ENCODE peak calls at places on chromosomes 5 and 9, in seven cellular contexts. D, Z, V, O, R, W and Y are unnamed samples.

GRCh38 chr5:56126487-56127179 is 106.5 kb downstream of the ANKRD55 start:
- DNase-seq in D (no peak), Z (no peak), V (no peak), O (no peak), R (no peak), W (no peak), Y (no peak)

GRCh38 chr5:133147815-133148634 is 96.2 kb downstream of the HSPA4 start:
- DNase-seq in D (no peak), Z (no peak), V (no peak), O (peak), R (no peak), W (no peak), Y (no peak)

GRCh38 chr5:168693297-168693696 is 114.1 kb upstream of the PANK3 start:
- DNase-seq in D (no peak), Z (no peak), V (no peak), O (no peak), R (no peak), W (no peak), Y (no peak)

GRCh38 chr9:36136894-36137391 is 410 bp downstream of the GLIPR2 start:
- DNase-seq in D (no peak), Z (peak), V (no peak), O (no peak), R (no peak), W (no peak), Y (no peak)

GRCh38 chr9:36791204-36791948 is 218.7 kb downstream of the MELK start:
- DNase-seq in D (no peak), Z (no peak), V (no peak), O (no peak), R (no peak), W (peak), Y (no peak)

GRCh38 chr5:54227109-54227508 is 83.3 kb downstream of the ARL15 start:
- DNase-seq in D (no peak), Z (no peak), V (no peak), O (no peak), R (no peak), W (no peak), Y (no peak)

GRCh38 chr9:34517185-34517584 is 5.6 kb downstream of the ENHO start:
- DNase-seq in D (no peak), Z (no peak), V (no peak), O (no peak), R (no peak), W (no peak), Y (no peak)

GRCh38 chr9:81317939-81318338 is 371.4 kb downstream of the TLE1 start:
- DNase-seq in D (no peak), Z (peak), V (no peak), O (no peak), R (no peak), W (no peak), Y (no peak)

GRCh38 chr5:187617-188451 is 3.5 kb upstream of the LRRC14B start:
- DNase-seq in D (no peak), Z (no peak), V (no peak), O (no peak), R (peak), W (peak), Y (no peak)

GRCh38 chr5:38431242-38431853 is 125.1 kb downstream of the LIFR start:
- DNase-seq in D (no peak), Z (no peak), V (no peak), O (no peak), R (no peak), W (no peak), Y (no peak)

GRCh38 chr5:10704949-10705621 is 55.9 kb downstream of the DAP start:
- DNase-seq in D (no peak), Z (peak), V (peak), O (no peak), R (no peak), W (no peak), Y (no peak)

GRCh38 chr5:68367274-68367673 is 151.7 kb downstream of the PIK3R1 start:
- DNase-seq in D (no peak), Z (no peak), V (no peak), O (no peak), R (no peak), W (no peak), Y (no peak)

GRCh38 chr5:87151547-87151946 is 116.1 kb upstream of the RASA1 start:
- DNase-seq in D (no peak), Z (peak), V (no peak), O (no peak), R (no peak), W (no peak), Y (no peak)

GRCh38 chr9:94097788-94098413 is 13.6 kb downstream of the PTPDC1 start:
- DNase-seq in D (no peak), Z (peak), V (peak), O (no peak), R (no peak), W (no peak), Y (no peak)

GRCh38 chr5:138832218-138832617 is 42.9 kb downstream of the LRRTM2 start:
- DNase-seq in D (no peak), Z (no peak), V (no peak), O (no peak), R (no peak), W (no peak), Y (no peak)

GRCh38 chr9:121744687-121745395 is 93.4 kb downstream of the DAB2IP start:
- DNase-seq in D (no peak), Z (no peak), V (no peak), O (no peak), R (no peak), W (no peak), Y (no peak)

GRCh38 chr9:114811301-114811700 is 5.5 kb upstream of the TNFSF15 start:
- DNase-seq in D (no peak), Z (no peak), V (no peak), O (peak), R (no peak), W (no peak), Y (no peak)

GRCh38 chr5:137374110-137374853 is 124.8 kb downstream of the SPOCK1 start:
- DNase-seq in D (no peak), Z (no peak), V (no peak), O (no peak), R (no peak), W (peak), Y (no peak)

GRCh38 chr9:127885508-127886281 is 8.2 kb upstream of the AK1 start:
- DNase-seq in D (no peak), Z (no peak), V (no peak), O (no peak), R (no peak), W (peak), Y (no peak)

GRCh38 chr5:59099270-59099994 is 516.6 kb downstream of the RAB3C start:
- DNase-seq in D (peak), Z (peak), V (no peak), O (no peak), R (no peak), W (no peak), Y (no peak)

GRCh38 chr5:107359916-107360234 is 310.9 kb downstream of the EFNA5 start:
- DNase-seq in D (no peak), Z (no peak), V (no peak), O (no peak), R (no peak), W (no peak), Y (peak)

GRCh38 chr9:4680750-4681149 is 1.4 kb downstream of the CDC37L1 start:
- DNase-seq in D (no peak), Z (peak), V (no peak), O (no peak), R (no peak), W (no peak), Y (no peak)

GRCh38 chr9:88379352-88379751 is 8.9 kb upstream of the SPIN1 start:
- DNase-seq in D (no peak), Z (no peak), V (no peak), O (no peak), R (no peak), W (no peak), Y (no peak)

GRCh38 chr9:87342743-87343142 is 154.9 kb upstream of the DAPK1 start:
- DNase-seq in D (no peak), Z (peak), V (no peak), O (no peak), R (no peak), W (no peak), Y (no peak)

GRCh38 chr5:178425621-178426068 is 164.5 kb downstream of the COL23A1 start:
- DNase-seq in D (no peak), Z (no peak), V (no peak), O (peak), R (no peak), W (no peak), Y (no peak)

GRCh38 chr5:177128551-177128976 is 5.0 kb upstream of the NSD1 start:
- DNase-seq in D (peak), Z (no peak), V (no peak), O (no peak), R (peak), W (no peak), Y (no peak)

GRCh38 chr9:79572032-79572890 is 496 bp downstream of the TLE4 start:
- DNase-seq in D (peak), Z (peak), V (no peak), O (peak), R (peak), W (peak), Y (peak)

GRCh38 chr5:165108809-165109208 is 1603.4 kb downstream of the MAT2B start:
- DNase-seq in D (no peak), Z (no peak), V (no peak), O (no peak), R (no peak), W (no peak), Y (no peak)

GRCh38 chr9:89929721-89930480 is 325.1 kb downstream of the GADD45G start:
- DNase-seq in D (no peak), Z (no peak), V (no peak), O (no peak), R (no peak), W (no peak), Y (no peak)

GRCh38 chr9:114098660-114099522 is at the start of gene KIF12:
- DNase-seq in D (no peak), Z (peak), V (peak), O (no peak), R (peak), W (peak), Y (no peak)

GRCh38 chr9:123725389-123725788 is 204.5 kb downstream of the DENND1A start:
- DNase-seq in D (no peak), Z (peak), V (no peak), O (no peak), R (no peak), W (no peak), Y (no peak)

GRCh38 chr9:135186248-135187164 is 99.0 kb downstream of the OLFM1 start:
- DNase-seq in D (no peak), Z (no peak), V (no peak), O (no peak), R (peak), W (no peak), Y (no peak)

GRCh38 chr9:86115886-86116285 is 16.5 kb upstream of the GOLM1 start:
- DNase-seq in D (no peak), Z (no peak), V (no peak), O (no peak), R (no peak), W (no peak), Y (no peak)

GRCh38 chr5:140055152-140055551 is 12.1 kb upstream of the NRG2 start:
- DNase-seq in D (no peak), Z (no peak), V (no peak), O (no peak), R (no peak), W (peak), Y (no peak)

GRCh38 chr9:69276775-69277174 is 48.2 kb upstream of the ENTREP1 start:
- DNase-seq in D (no peak), Z (no peak), V (no peak), O (no peak), R (no peak), W (no peak), Y (no peak)

GRCh38 chr9:133634024-133634691 is 2.0 kb upstream of the DBH start:
- DNase-seq in D (no peak), Z (no peak), V (no peak), O (no peak), R (peak), W (no peak), Y (no peak)

GRCh38 chr5:31809037-31809910 is 170.3 kb downstream of the PDZD2 start:
- DNase-seq in D (no peak), Z (peak), V (peak), O (peak), R (no peak), W (peak), Y (peak)

GRCh38 chr5:95673076-95673475 is 9.7 kb downstream of the SPATA9 start:
- DNase-seq in D (no peak), Z (peak), V (no peak), O (no peak), R (no peak), W (no peak), Y (no peak)

GRCh38 chr5:145825751-145826180 is 9.4 kb downstream of the PRELID2 start:
- DNase-seq in D (no peak), Z (peak), V (peak), O (peak), R (no peak), W (peak), Y (peak)